ENCODE peak calls at places on chromosomes 4 and X, in seven cellular contexts. L is K562, I is H1, V is HepG2, Z is SK-N-SH, D is GM12878, B is HCT116. K is an unnamed sample.

GRCh38 chr4:183097251-183098079 is 1.6 kb upstream of the WWC2 start:
- DNase-seq in V (no peak), L (no peak), Z (no peak), I (no peak), B (no peak), D (no peak), K (no peak)

GRCh38 chrX:30689116-30689515 is 35.9 kb downstream of the GK start:
- DNase-seq in L (no peak), B (no peak), V (no peak), I (no peak), D (no peak), Z (no peak), K (no peak)

GRCh38 chr4:22465349-22465748 is 50.5 kb downstream of the ADGRA3 start:
- DNase-seq in I (no peak), L (no peak), Z (no peak), B (no peak), D (no peak), V (no peak), K (no peak)

GRCh38 chr4:152591876-152592275 is 56.0 kb upstream of the FBXW7 start:
- DNase-seq in Z (no peak), L (no peak), I (no peak), B (no peak), D (no peak), V (no peak), K (no peak)

GRCh38 chrX:39756086-39756883 is 341.5 kb downstream of the BCOR start:
- DNase-seq in Z (no peak), D (no peak), V (no peak), L (no peak), B (no peak), I (no peak), K (no peak)

GRCh38 chrX:16162391-16162790 is 4.9 kb upstream of the MAGEB17 start:
- DNase-seq in D (no peak), I (no peak), Z (no peak), V (no peak), L (no peak), B (no peak), K (no peak)

GRCh38 chrX:39361736-39362135 is 560.5 kb downstream of the MID1IP1 start:
- DNase-seq in B (no peak), V (no peak), Z (no peak), D (no peak), I (no peak), L (no peak), K (no peak)

GRCh38 chrX:43573441-43574015 is 82.6 kb upstream of the MAOA start:
- DNase-seq in Z (no peak), D (no peak), I (no peak), L (no peak), B (no peak), V (no peak), K (no peak)

GRCh38 chr4:150366487-150366999 is 215.4 kb upstream of the MAB21L2 start:
- DNase-seq in Z (peak; percentile 58), L (no peak), V (no peak), I (no peak), D (peak; percentile 54), B (no peak), K (no peak)

GRCh38 chr4:110165382-110166285 is 32.8 kb downstream of the ELOVL6 start:
- DNase-seq in V (no peak), Z (peak; percentile 48), I (no peak), D (no peak), B (peak; percentile 31), L (peak; percentile 45), K (no peak)

GRCh38 chr4:177484613-177485021 is 42.4 kb upstream of the AGA start:
- DNase-seq in I (no peak), V (peak; percentile 17), L (no peak), D (no peak), Z (no peak), B (peak; percentile 23), K (no peak)

GRCh38 chr4:52160859-52161258 is 109.8 kb downstream of the SPATA18 start:
- DNase-seq in I (no peak), L (no peak), V (no peak), D (no peak), Z (no peak), B (no peak), K (no peak)

GRCh38 chr4:180664766-180665368 is 1578.3 kb upstream of the TENM3 start:
- DNase-seq in D (peak; percentile 25), V (peak; percentile 66), B (peak; percentile 87), I (peak; percentile 17), Z (peak; percentile 59), L (peak; percentile 70), K (peak; percentile 24)

GRCh38 chrX:46979340-46979739 is 67.1 kb downstream of the JADE3 start:
- DNase-seq in D (no peak), L (no peak), V (no peak), I (no peak), Z (no peak), B (peak; percentile 13), K (no peak)

GRCh38 chr4:160175064-160175643 is 1072.3 kb downstream of the RAPGEF2 start:
- DNase-seq in Z (no peak), I (no peak), L (no peak), B (peak; percentile 18), D (no peak), V (no peak), K (peak; percentile 1)

GRCh38 chr4:101217353-101218031 is 129.8 kb downstream of the PPP3CA start:
- DNase-seq in V (no peak), I (no peak), D (no peak), L (no peak), B (no peak), Z (no peak), K (no peak)

GRCh38 chrX:119943185-119943988 is at the start of gene NKAP:
- DNase-seq in D (peak; percentile 73), B (peak; percentile 91), I (peak; percentile 73), V (peak; percentile 86), L (peak; percentile 94), Z (peak; percentile 86), K (peak; percentile 37)

GRCh38 chrX:13151806-13152510 is 107.5 kb upstream of the FAM9C start:
- DNase-seq in L (no peak), D (no peak), V (no peak), B (no peak), I (no peak), Z (no peak), K (no peak)

GRCh38 chr4:182085051-182085480 is 158.1 kb upstream of the TENM3 start:
- DNase-seq in Z (no peak), I (peak; percentile 56), D (no peak), B (no peak), L (no peak), V (no peak), K (no peak)

GRCh38 chr4:88535090-88535755 is 11.6 kb upstream of the PYURF start:
- DNase-seq in V (no peak), Z (no peak), D (no peak), B (no peak), L (no peak), I (no peak), K (no peak)

GRCh38 chr4:147617841-147618421 is 734 bp downstream of the TMEM184C start:
- DNase-seq in V (no peak), B (no peak), L (no peak), I (no peak), Z (no peak), D (peak; percentile 2), K (no peak)

GRCh38 chr4:140673729-140674128 is 82.5 kb downstream of the TBC1D9 start:
- DNase-seq in B (no peak), Z (peak; percentile 79), D (no peak), L (no peak), I (no peak), V (no peak), K (no peak)

GRCh38 chr4:113349400-113349799 is 299.9 kb downstream of the ANK2 start:
- DNase-seq in L (no peak), B (no peak), Z (no peak), D (no peak), I (no peak), V (no peak), K (no peak)

GRCh38 chr4:143335979-143336827 is 473 bp upstream of the GAB1 start:
- DNase-seq in V (peak; percentile 71), I (peak; percentile 90), D (no peak), B (no peak), L (peak; percentile 86), Z (peak; percentile 92), K (peak; percentile 91)

GRCh38 chrX:123172874-123173273 is 11.2 kb upstream of the GRIA3 start:
- DNase-seq in Z (no peak), V (no peak), B (no peak), I (no peak), D (no peak), L (peak; percentile 15), K (no peak)

GRCh38 chrX:123169247-123169901 is 14.7 kb upstream of the GRIA3 start:
- DNase-seq in L (no peak), Z (no peak), D (no peak), I (no peak), B (peak; percentile 38), V (peak; percentile 35), K (no peak)

GRCh38 chrX:123171781-123172180 is 12.3 kb upstream of the GRIA3 start:
- DNase-seq in L (peak; percentile 11), I (no peak), D (no peak), B (no peak), V (no peak), Z (no peak), K (no peak)

DNA sequence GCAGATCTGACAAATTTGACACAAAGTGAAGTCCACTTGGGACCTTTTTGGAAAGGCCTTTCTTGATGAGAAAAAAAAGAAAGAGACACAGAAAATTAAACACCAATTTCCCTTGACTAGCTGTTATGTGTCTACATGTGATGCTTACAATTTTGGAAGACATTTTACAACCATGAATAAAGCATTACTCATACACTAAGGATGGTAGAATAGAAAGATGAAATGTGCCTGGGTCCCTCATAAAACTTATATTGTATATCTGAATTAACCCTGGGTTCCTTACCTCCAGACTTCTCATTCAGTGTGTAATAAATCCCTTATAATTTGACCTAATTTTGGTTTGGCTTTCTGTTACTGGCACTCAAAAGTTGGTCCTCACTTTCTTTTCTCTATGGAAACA is 16.5 kb upstream of the GRIA3 start:
- DNase-seq in L (no peak), Z (no peak), B (no peak), D (no peak), I (no peak), V (no peak), K (no peak)
- TF ChIP-seq JUND in L (no peak), Z (no peak), B (no peak), D (no peak), I (no peak), V (no peak), K (no peak)

GRCh38 chrX:85627363-85627762 is 247.9 kb upstream of the POF1B start:
- DNase-seq in D (no peak), Z (peak; percentile 6), I (no peak), B (no peak), V (no peak), L (peak; percentile 5), K (peak; percentile 12)
- TF ChIP-seq JUND in D (no peak), Z (no peak), I (no peak), B (no peak), V (no peak), L (no peak), K (no peak)

DNA sequence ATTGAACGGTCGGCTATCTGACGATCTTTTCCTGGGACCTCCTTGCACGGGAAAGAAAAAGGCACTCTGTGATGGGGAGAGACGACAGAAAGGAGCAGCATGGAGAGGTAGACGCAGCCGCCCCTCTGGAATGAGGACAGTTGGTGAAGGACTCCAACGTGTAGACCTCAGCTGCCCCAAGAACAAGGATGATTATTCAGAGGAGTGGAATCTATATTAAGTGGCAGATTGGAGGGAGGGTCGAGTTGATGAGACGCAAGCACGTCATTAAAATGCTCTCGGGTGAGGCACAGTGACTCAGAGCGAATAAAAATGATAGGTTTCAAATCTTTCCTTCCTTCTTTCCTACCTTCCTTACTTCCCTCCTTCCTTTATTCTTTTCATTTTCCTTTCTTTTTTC is 109.9 kb upstream of the PPARGC1A start:
- DNase-seq in D (no peak), Z (no peak), I (no peak), L (no peak), V (no peak), B (no peak), K (no peak)
- TF ChIP-seq JUND in D (no peak), Z (no peak), I (no peak), L (no peak), V (no peak), B (no peak), K (no peak)

GRCh38 chr4:185839770-185840169 is 27.8 kb upstream of the SORBS2 start:
- DNase-seq in B (no peak), V (no peak), I (no peak), D (no peak), L (no peak), Z (no peak), K (no peak)
- TF ChIP-seq JUND in B (no peak), V (no peak), I (no peak), D (no peak), L (no peak), Z (no peak), K (no peak)